ENCODE peak calls at places on chromosome 19, in five cellular contexts. K is WTC11, Q is body of pancreas, U is NCI-H1436, I is GM12865. D is an unnamed sample.

GRCh38 chr19:47446534-47447469 is 24.9 kb downstream of the SLC8A2 start:
- DNase-seq in K (peak), Q (no peak), U (peak), I (no peak), D (no peak)

GRCh38 chr19:11274533-11275086 is 12.3 kb upstream of the DOCK6 start:
- DNase-seq in K (no peak), Q (no peak), U (no peak), I (no peak), D (no peak)

GRCh38 chr19:3612901-3613741 is 6.4 kb upstream of the TBXA2R start:
- DNase-seq in K (peak), Q (no peak), U (no peak), I (no peak), D (no peak)

GRCh38 chr19:47518139-47518538 is 3.3 kb upstream of the NAPA start:
- DNase-seq in K (no peak), Q (no peak), U (no peak), I (peak), D (peak)

GRCh38 chr19:18712981-18713380 is 29.5 kb downstream of the CRTC1 start:
- DNase-seq in K (no peak), Q (no peak), U (no peak), I (no peak), D (no peak)

GRCh38 chr19:45863840-45864628 is at the start of gene FOXA3:
- DNase-seq in K (peak), Q (peak), U (no peak), I (peak), D (peak)

GRCh38 chr19:43687660-43687997 is 17.7 kb upstream of the PLAUR start:
- DNase-seq in K (no peak), Q (no peak), U (no peak), I (no peak), D (no peak)

GRCh38 chr19:16661480-16662034 is 618 bp downstream of the TMEM38A start:
- DNase-seq in K (peak), Q (peak), U (no peak), I (peak), D (no peak)

GRCh38 chr19:38514812-38515633 is 81.5 kb downstream of the RYR1 start:
- DNase-seq in K (peak), Q (peak), U (peak), I (peak), D (peak)

GRCh38 chr19:49441210-49441959 is at the start of gene SLC17A7:
- DNase-seq in K (peak), Q (peak), U (no peak), I (peak), D (peak)

GRCh38 chr19:14048439-14049153 is 13.3 kb downstream of the PALM3 start:
- DNase-seq in K (peak), Q (peak), U (no peak), I (peak), D (peak)

GRCh38 chr19:51807111-51807701 is 12.2 kb downstream of the FPR3 start:
- DNase-seq in K (peak), Q (peak), U (no peak), I (no peak), D (no peak)

GRCh38 chr19:18278521-18279265 is 2.7 kb downstream of the JUND start:
- DNase-seq in K (no peak), Q (peak), U (no peak), I (peak), D (peak)

GRCh38 chr19:15913830-15914229 is 16.0 kb upstream of the CYP4F2 start:
- DNase-seq in K (no peak), Q (no peak), U (no peak), I (no peak), D (no peak)

GRCh38 chr19:15249912-15250634 is 17.8 kb upstream of the EPHX3 start:
- DNase-seq in K (no peak), Q (peak), U (no peak), I (no peak), D (no peak)

GRCh38 chr19:4966591-4966990 is 2.3 kb upstream of the KDM4B start:
- DNase-seq in K (no peak), Q (no peak), U (no peak), I (no peak), D (no peak)

GRCh38 chr19:16872728-16873127 is 16.1 kb upstream of the F2RL3 start:
- DNase-seq in K (no peak), Q (no peak), U (no peak), I (no peak), D (no peak)

GRCh38 chr19:21482863-21483276 is 22.5 kb upstream of the ZNF429 start:
- DNase-seq in K (peak), Q (peak), U (no peak), I (peak), D (peak)

GRCh38 chr19:12786149-12786870 is 5.0 kb upstream of the JUNB start:
- DNase-seq in K (no peak), Q (peak), U (no peak), I (peak), D (no peak)

GRCh38 chr19:50725218-50725931 is 2.2 kb downstream of the CLEC11A start:
- DNase-seq in K (no peak), Q (no peak), U (no peak), I (no peak), D (no peak)

GRCh38 chr19:49879243-49879960 is 1.9 kb downstream of the TBC1D17 start:
- DNase-seq in K (no peak), Q (no peak), U (no peak), I (no peak), D (no peak)

GRCh38 chr19:4019578-4019977 is 12.0 kb downstream of the PIAS4 start:
- DNase-seq in K (no peak), Q (no peak), U (no peak), I (no peak), D (no peak)

GRCh38 chr19:1650627-1651009 is 1.8 kb downstream of the TCF3 start:
- DNase-seq in K (peak), Q (no peak), U (no peak), I (peak), D (peak)

GRCh38 chr19:33444993-33445751 is 71.7 kb downstream of the CEBPG start:
- DNase-seq in K (no peak), Q (no peak), U (no peak), I (no peak), D (no peak)

GRCh38 chr19:4066682-4067395 is at the start of gene ZBTB7A:
- DNase-seq in K (peak), Q (peak), U (peak), I (peak), D (peak)

GRCh38 chr19:39341122-39341719 is 1.0 kb upstream of the SAMD4B start:
- DNase-seq in K (peak), Q (peak), U (no peak), I (no peak), D (no peak)

GRCh38 chr19:33333615-33334014 is 31.3 kb upstream of the CEBPA start:
- DNase-seq in K (no peak), Q (no peak), U (no peak), I (no peak), D (no peak)

GRCh38 chr19:13420780-13421179 is 85.5 kb downstream of the CACNA1A start:
- DNase-seq in K (no peak), Q (no peak), U (no peak), I (no peak), D (no peak)

GRCh38 chr19:17289489-17289888 is 7.8 kb downstream of the ANKLE1 start:
- DNase-seq in K (peak), Q (peak), U (no peak), I (peak), D (peak)

GRCh38 chr19:10086904-10087256 is 763 bp downstream of the SHFL start:
- DNase-seq in K (no peak), Q (no peak), U (no peak), I (no peak), D (no peak)

GRCh38 chr19:30978639-30979038 is 370.6 kb downstream of the TSHZ3 start:
- DNase-seq in K (no peak), Q (no peak), U (no peak), I (no peak), D (no peak)

GRCh38 chr19:38551450-38551813 is 66.3 kb downstream of the MAP4K1 start:
- DNase-seq in K (no peak), Q (no peak), U (no peak), I (peak), D (no peak)

GRCh38 chr19:10114651-10115391 is 3.3 kb downstream of the P2RY11 start:
- DNase-seq in K (no peak), Q (no peak), U (no peak), I (peak), D (no peak)

GRCh38 chr19:40800339-40800996 is 1.5 kb downstream of the EGLN2 start:
- DNase-seq in K (no peak), Q (no peak), U (no peak), I (no peak), D (no peak)

GRCh38 chr19:12788682-12789097 is 2.6 kb upstream of the JUNB start:
- DNase-seq in K (peak), Q (peak), U (no peak), I (peak), D (peak)

GRCh38 chr19:33797821-33798633 is 1.4 kb downstream of the KCTD15 start:
- DNase-seq in K (peak), Q (peak), U (peak), I (no peak), D (no peak)

GRCh38 chr19:48354332-48354992 is 9.3 kb downstream of the TMEM143 start:
- DNase-seq in K (no peak), Q (peak), U (no peak), I (no peak), D (no peak)